ENCODE peak calls at places on chromosomes 16 and 17, in nine cellular contexts. Z is bronchial epithelial cell, U is lung, V is left lung, B is heart right ventricle, E is fibroblast of lung, X is breast epithelium, A is transverse colon, G is BE2C. Y is an unnamed sample. For H3K27me3, the result is how much of the 10 kb centered on the place peaks cover.

GRCh38 chr17:37359682-37360188 is 16.1 kb upstream of the C17orf78 start:
- DNase-seq in Z (peak), U (peak), V (no peak), B (no peak), E (no peak), X (peak), A (peak), G (no peak), Y (no peak)

GRCh38 chr16:12583237-12583897 is 220.3 kb downstream of the CPPED1 start:
- DNase-seq in Z (no peak), U (no peak), V (no peak), B (no peak), E (no peak), X (no peak), A (no peak), G (no peak), Y (no peak)

GRCh38 chr16:81716478-81717210 is 62.4 kb upstream of the PLCG2 start:
- DNase-seq in Z (no peak), U (no peak), V (no peak), B (no peak), E (no peak), X (no peak), A (no peak), G (no peak), Y (no peak)

GRCh38 chr17:78497115-78497540 is 80.1 kb downstream of the DNAH17 start:
- DNase-seq in Z (peak), U (peak), V (no peak), B (peak), E (peak), X (peak), A (peak), G (peak), Y (peak)

GRCh38 chr16:8686879-8687278 is 12.5 kb downstream of the ABAT start:
- DNase-seq in Z (peak), U (no peak), V (no peak), B (no peak), E (no peak), X (no peak), A (peak), G (no peak), Y (no peak)

GRCh38 chr16:23152386-23153178 is 3.3 kb upstream of the USP31 start:
- DNase-seq in Z (peak), U (no peak), V (no peak), B (no peak), E (no peak), X (no peak), A (no peak), G (no peak), Y (no peak)

GRCh38 chr17:77875881-77876509 is 82.5 kb upstream of the TNRC6C start:
- DNase-seq in Z (no peak), U (no peak), V (peak), B (no peak), E (no peak), X (no peak), A (no peak), G (no peak), Y (no peak)

GRCh38 chr16:1779234-1779701 is 3.1 kb downstream of the SPSB3 start:
- DNase-seq in Z (no peak), U (no peak), V (no peak), B (no peak), E (no peak), X (no peak), A (no peak), G (no peak), Y (no peak)

GRCh38 chr17:48541036-48541573 is 3.8 kb downstream of the HOXB2 start:
- DNase-seq in Z (no peak), U (no peak), V (no peak), B (no peak), E (peak), X (no peak), A (no peak), G (no peak), Y (no peak)

GRCh38 chr17:54967621-54968258 is 714 bp downstream of the COX11 start:
- DNase-seq in Z (peak), U (no peak), V (no peak), B (no peak), E (peak), X (no peak), A (peak), G (no peak), Y (no peak)

GRCh38 chr17:47949197-47949759 is 7.9 kb downstream of the PNPO start:
- DNase-seq in Z (peak), U (peak), V (peak), B (peak), E (peak), X (peak), A (peak), G (peak), Y (peak)

GRCh38 chr17:39209317-39210092 is 9.4 kb downstream of the RPL19 start:
- DNase-seq in Z (peak), U (peak), V (peak), B (peak), E (peak), X (peak), A (peak), G (peak), Y (no peak)

GRCh38 chr17:78884148-78884870 is 18.7 kb downstream of the CEP295NL start:
- DNase-seq in Z (no peak), U (no peak), V (peak), B (no peak), E (no peak), X (no peak), A (no peak), G (no peak), Y (no peak)

GRCh38 chr16:54947616-54948015 is 17.0 kb downstream of the IRX5 start:
- DNase-seq in Z (no peak), U (no peak), V (no peak), B (no peak), E (no peak), X (no peak), A (no peak), G (no peak), Y (no peak)

GRCh38 chr16:55256412-55257016 is 67.5 kb upstream of the IRX6 start:
- DNase-seq in Z (no peak), U (no peak), V (no peak), B (no peak), E (no peak), X (no peak), A (no peak), G (no peak), Y (no peak)

GRCh38 chr17:81018044-81018802 is 16.7 kb upstream of the BAIAP2 start:
- DNase-seq in Z (peak), U (no peak), V (peak), B (no peak), E (peak), X (no peak), A (peak), G (no peak), Y (no peak)

GRCh38 chr16:82031116-82032084 is 3.7 kb upstream of the HSD17B2 start:
- DNase-seq in Z (peak), U (no peak), V (no peak), B (no peak), E (peak), X (no peak), A (no peak), G (no peak), Y (no peak)

GRCh38 chr17:46766493-46767491 is 51.7 kb downstream of the WNT3 start:
- DNase-seq in Z (no peak), U (no peak), V (no peak), B (no peak), E (no peak), X (no peak), A (no peak), G (no peak), Y (no peak)

GRCh38 chr17:81885869-81886548 is 5.4 kb downstream of the ALYREF start:
- DNase-seq in Z (peak), U (no peak), V (no peak), B (no peak), E (no peak), X (no peak), A (no peak), G (peak), Y (peak)

GRCh38 chr17:68101992-68102758 is 66.6 kb downstream of the KPNA2 start:
- DNase-seq in Z (no peak), U (peak), V (no peak), B (peak), E (no peak), X (peak), A (peak), G (no peak), Y (no peak)

GRCh38 chr17:2598166-2598565 is 4.7 kb downstream of the PAFAH1B1 start:
- DNase-seq in Z (peak), U (no peak), V (no peak), B (no peak), E (peak), X (no peak), A (no peak), G (no peak), Y (no peak)

GRCh38 chr16:59440502-59440901 is 706.4 kb upstream of the GOT2 start:
- DNase-seq in Z (no peak), U (no peak), V (no peak), B (no peak), E (no peak), X (no peak), A (no peak), G (no peak), Y (no peak)

GRCh38 chr17:10294162-10294561 is 78.6 kb downstream of the MYH13 start:
- DNase-seq in Z (no peak), U (no peak), V (no peak), B (no peak), E (no peak), X (no peak), A (no peak), G (no peak), Y (no peak)

GRCh38 chr16:733382-734207 is 6.7 kb downstream of the HAGHL start:
- DNase-seq in Z (no peak), U (no peak), V (peak), B (no peak), E (no peak), X (no peak), A (no peak), G (peak), Y (peak)

GRCh38 chr17:36885761-36886365 is 51.4 kb upstream of the LHX1 start:
- DNase-seq in Z (no peak), U (no peak), V (no peak), B (no peak), E (no peak), X (no peak), A (no peak), G (no peak), Y (no peak)

GRCh38 chr17:79340286-79340685 is 265.7 kb downstream of the ENGASE start:
- DNase-seq in Z (no peak), U (no peak), V (peak), B (no peak), E (no peak), X (no peak), A (peak), G (no peak), Y (peak)

GRCh38 chr17:32265192-32265895 is at the start of gene RHBDL3:
- DNase-seq in Z (no peak), U (no peak), V (peak), B (no peak), E (no peak), X (no peak), A (peak), G (peak), Y (no peak)

GRCh38 chr16:66182592-66182991 is 183.9 kb upstream of the CDH5 start:
- DNase-seq in Z (peak), U (no peak), V (no peak), B (no peak), E (no peak), X (no peak), A (no peak), G (no peak), Y (no peak)

GRCh38 chr17:49557204-49558024 is 18.3 kb upstream of the NXPH3 start:
- DNase-seq in Z (peak), U (no peak), V (no peak), B (no peak), E (peak), X (no peak), A (no peak), G (peak), Y (no peak)

GRCh38 chr16:48392407-48392806 is 7.2 kb upstream of the SIAH1 start:
- DNase-seq in Z (no peak), U (no peak), V (no peak), B (no peak), E (no peak), X (no peak), A (no peak), G (no peak), Y (no peak)

GRCh38 chr16:71428883-71429282 is 13.0 kb downstream of the TLE7 start:
- DNase-seq in Z (peak), U (no peak), V (no peak), B (no peak), E (no peak), X (no peak), A (no peak), G (no peak), Y (no peak)

GRCh38 chr16:71429581-71429980 is 12.3 kb downstream of the TLE7 start:
- DNase-seq in Z (no peak), U (no peak), V (no peak), B (no peak), E (no peak), X (no peak), A (no peak), G (no peak), Y (no peak)

GRCh38 chr16:71431991-71432390 is 9.9 kb downstream of the TLE7 start:
- DNase-seq in Z (no peak), U (no peak), V (no peak), B (no peak), E (no peak), X (no peak), A (no peak), G (no peak), Y (no peak)

GRCh38 chr16:71431176-71431575 is 10.7 kb downstream of the TLE7 start:
- DNase-seq in Z (no peak), U (no peak), V (no peak), B (no peak), E (no peak), X (no peak), A (no peak), G (no peak), Y (no peak)

DNA sequence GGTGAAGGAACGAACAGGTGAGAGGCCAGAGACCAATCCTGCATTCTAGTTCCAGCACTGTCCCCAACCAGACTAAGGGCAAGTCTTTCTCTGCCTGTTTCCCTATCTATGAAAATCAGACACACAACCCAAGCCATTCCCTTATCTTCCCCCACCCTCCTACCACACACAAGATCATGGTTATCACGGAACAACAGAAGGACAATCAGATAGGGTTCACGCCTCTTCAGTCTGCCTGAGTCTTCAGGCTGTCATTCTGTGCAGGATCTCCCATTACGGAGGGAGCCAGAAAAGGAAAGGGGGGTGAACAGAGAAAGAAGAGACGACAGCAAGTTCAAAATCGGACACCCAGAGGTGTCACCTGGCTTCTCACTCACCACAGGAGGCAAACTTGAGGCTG is 11.1 kb downstream of the TLE7 start:
- DNase-seq in Z (no peak), U (no peak), V (no peak), B (no peak), E (no peak), X (no peak), A (no peak), G (no peak), Y (no peak)
- H3K27me3 ChIP-seq in Z (under half), U (under half), V (under half), B (half or more), E (under half), X (under half), A (under half), G (under half), Y (under half)

DNA sequence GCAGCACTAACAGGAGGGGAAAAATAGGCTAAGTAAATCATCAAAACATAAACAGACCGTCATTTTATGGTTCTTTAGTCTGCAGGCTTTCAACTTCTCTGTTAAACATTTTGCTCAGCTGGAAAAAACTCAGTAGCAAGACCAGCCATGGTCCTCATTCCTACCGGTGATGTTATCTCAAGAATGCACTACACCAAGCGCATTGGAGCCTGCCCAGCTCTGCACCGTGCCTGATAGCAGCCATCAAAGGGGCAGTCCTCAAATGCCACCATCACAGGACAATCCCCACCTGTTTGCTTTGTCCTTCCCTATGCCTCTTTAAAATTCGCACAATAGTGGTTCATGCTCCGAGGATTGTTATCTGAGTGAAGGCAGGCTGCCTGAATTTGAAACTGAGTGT is 181.5 kb upstream of the MON1B start:
- DNase-seq in Z (no peak), U (no peak), V (no peak), B (no peak), E (no peak), X (no peak), A (no peak), G (peak), Y (no peak)
- TF ChIP-seq CTCF in Z (no peak), U (no peak), V (no peak), B (no peak), E (no peak), X (no peak), A (no peak), G (no peak), Y (no peak)

GRCh38 chr16:84641643-84642358 is 6.5 kb upstream of the KLHL36 start:
- DNase-seq in Z (no peak), U (no peak), V (no peak), B (no peak), E (no peak), X (no peak), A (no peak), G (no peak), Y (no peak)
- H3K4me3 ChIP-seq in Z (no peak), U (no peak), V (no peak), B (no peak), E (no peak), X (no peak), A (no peak), G (no peak), Y (no peak)

GRCh38 chr17:34161600-34161999 is 93.5 kb upstream of the CCL2 start:
- DNase-seq in Z (no peak), U (no peak), V (no peak), B (no peak), E (no peak), X (no peak), A (no peak), G (no peak), Y (no peak)
- H3K27me3 ChIP-seq in Z (under half), U (under half), V (half or more), B (half or more), E (under half), X (under half), A (half or more), G (under half), Y (under half)

GRCh38 chr16:22053921-22054341 is 38.4 kb upstream of the VWA3A start:
- DNase-seq in Z (no peak), U (no peak), V (no peak), B (no peak), E (no peak), X (no peak), A (no peak), G (no peak), Y (no peak)

GRCh38 chr16:22050963-22051362 is 41.4 kb upstream of the VWA3A start:
- DNase-seq in Z (peak), U (no peak), V (no peak), B (no peak), E (no peak), X (no peak), A (no peak), G (no peak), Y (no peak)

GRCh38 chr16:22054847-22055590 is 37.3 kb upstream of the VWA3A start:
- DNase-seq in Z (no peak), U (no peak), V (no peak), B (no peak), E (no peak), X (no peak), A (no peak), G (no peak), Y (no peak)

GRCh38 chr16:22052985-22053384 is 39.4 kb upstream of the VWA3A start:
- DNase-seq in Z (no peak), U (no peak), V (no peak), B (no peak), E (no peak), X (no peak), A (no peak), G (no peak), Y (no peak)

DNA sequence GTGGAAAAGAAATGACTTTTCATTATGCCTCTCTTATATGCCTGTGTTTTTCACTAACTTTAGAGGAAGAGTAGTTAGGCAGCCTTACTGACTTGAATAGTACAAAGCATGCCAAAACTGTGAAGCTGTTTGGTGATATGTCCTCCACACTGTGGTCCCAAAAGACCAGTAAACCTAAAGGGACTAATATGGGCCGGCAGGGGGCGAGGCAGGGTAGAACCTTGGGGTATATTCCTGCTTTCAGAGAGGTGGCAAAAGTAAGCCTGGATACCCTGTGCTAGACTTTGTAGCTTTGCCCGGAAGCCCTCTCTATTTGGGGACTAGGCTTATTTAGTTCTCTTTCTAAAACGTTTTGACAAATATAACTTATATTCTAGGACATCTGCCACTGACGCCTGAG is 36.5 kb upstream of the VWA3A start:
- DNase-seq in Z (no peak), U (no peak), V (no peak), B (no peak), E (no peak), X (no peak), A (no peak), G (peak), Y (no peak)
- TF ChIP-seq CTCF in Z (peak), U (no peak), V (no peak), B (no peak), E (peak), X (no peak), A (no peak), G (peak), Y (no peak)

GRCh38 chr16:73817500-73817899 is 479.1 kb upstream of the PSMD7 start:
- DNase-seq in Z (no peak), U (no peak), V (no peak), B (no peak), E (no peak), X (no peak), A (no peak), G (no peak), Y (no peak)

DNA sequence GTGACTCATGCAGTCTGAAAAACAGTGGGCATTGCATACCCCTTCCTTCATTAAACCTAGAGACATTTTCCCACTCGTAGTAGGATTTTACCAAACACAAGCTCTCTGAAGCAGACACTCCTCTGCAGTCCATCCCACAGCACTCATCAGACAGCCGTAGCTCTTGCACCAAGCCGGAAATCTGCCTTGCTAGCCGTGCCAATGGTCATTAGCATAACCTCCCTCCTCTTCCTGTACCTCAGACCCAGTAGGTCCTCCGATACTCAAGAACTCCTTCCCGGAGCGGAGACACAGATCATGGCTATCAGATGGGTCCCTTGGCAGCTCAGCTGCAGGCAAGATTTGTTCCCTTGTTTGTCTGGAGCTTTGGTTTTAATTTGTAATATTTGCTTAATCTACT is 483.1 kb upstream of the PSMD7 start:
- DNase-seq in Z (no peak), U (no peak), V (no peak), B (peak), E (peak), X (no peak), A (no peak), G (no peak), Y (no peak)
- H3K4me3 ChIP-seq in Z (no peak), U (no peak), V (no peak), B (peak), E (no peak), X (no peak), A (no peak), G (no peak), Y (no peak)

Y was measured in RWPE2.